ENCODE peak calls at places on chromosomes 3 and 15, in nine cellular contexts. N is transverse colon, X is psoas muscle, Y is non-pigmented ciliary epithelial cell, B is AG04449, U is COR-L47, W is GM18507, D is Daoy, G is left colon. M is an unnamed sample.

GRCh38 chr3:130433306-130433705 is 83.7 kb upstream of the COL6A6 start:
- DNase-seq in N (no peak), Y (no peak), G (no peak), X (no peak), W (no peak), B (no peak), U (no peak), D (no peak), M (no peak)

GRCh38 chr15:55526559-55527036 is 18.6 kb upstream of the DNAAF4 start:
- DNase-seq in G (no peak), Y (peak), D (peak), W (no peak), U (peak), N (no peak), X (no peak), B (no peak), M (no peak)

GRCh38 chr3:140077406-140077805 is 142.4 kb downstream of the CLSTN2 start:
- DNase-seq in B (no peak), X (no peak), G (no peak), U (no peak), W (no peak), Y (no peak), D (no peak), N (no peak), M (no peak)

GRCh38 chr3:66898155-66898554 is 100.0 kb upstream of the KBTBD8 start:
- DNase-seq in X (no peak), D (no peak), N (no peak), Y (no peak), B (no peak), U (no peak), G (no peak), W (no peak), M (no peak)

GRCh38 chr15:70059476-70060213 is 38.1 kb downstream of the TLE3 start:
- DNase-seq in G (no peak), N (no peak), U (no peak), W (no peak), B (no peak), D (no peak), X (no peak), Y (no peak), M (no peak)

GRCh38 chr15:68980786-68981185 is 33.7 kb upstream of the NOX5 start:
- DNase-seq in D (no peak), X (no peak), Y (no peak), N (no peak), B (no peak), W (no peak), G (no peak), U (no peak), M (no peak)

GRCh38 chr3:190306513-190307163 is 15.6 kb downstream of the CLDN1 start:
- DNase-seq in G (no peak), N (no peak), X (no peak), U (no peak), W (no peak), B (no peak), D (no peak), Y (no peak), M (no peak)

GRCh38 chr15:38411902-38412301 is 42.0 kb upstream of the FAM98B start:
- DNase-seq in Y (no peak), X (no peak), U (no peak), D (no peak), N (no peak), W (no peak), B (no peak), G (no peak), M (no peak)

GRCh38 chr15:99431661-99432091 is 134.1 kb upstream of the MEF2A start:
- DNase-seq in B (no peak), N (peak), X (peak), Y (no peak), G (peak), U (no peak), W (no peak), D (no peak), M (no peak)

GRCh38 chr3:162605651-162606204 is 1109.1 kb downstream of the OTOL1 start:
- DNase-seq in U (no peak), D (no peak), N (no peak), G (no peak), B (no peak), X (no peak), W (no peak), Y (no peak), M (no peak)

GRCh38 chr3:41116851-41117250 is 82.5 kb upstream of the CTNNB1 start:
- DNase-seq in U (no peak), B (no peak), D (no peak), X (no peak), W (no peak), Y (no peak), G (no peak), N (no peak), M (no peak)